ENCODE peak calls at places on chromosome 2, in eight cellular contexts. One of them, this sample, is unnamed.

GRCh38 chr2:16180631-16181030 is 240.3 kb downstream of the MYCN start:
- DNase-seq in effector memory CD4-positive, alpha-beta T cell: no peak
- DNase-seq in activated CD4-positive, alpha-beta T cell treated with anti-CD3 and anti-CD28 coated beads for 24 hours: no peak
- DNase-seq in Daoy: no peak
- DNase-seq in astrocyte of the spinal cord: no peak
- DNase-seq in HEK293T: no peak
- DNase-seq in activated gamma-delta T cell treated with Interleukin-2 at 50 U/mL for 16 hours: no peak
- DNase-seq in bronchial epithelial cell: no peak
- DNase-seq in this sample: no peak

GRCh38 chr2:72694715-72695496 is 130.9 kb downstream of the EXOC6B start:
- DNase-seq in effector memory CD4-positive, alpha-beta T cell: no peak
- DNase-seq in activated CD4-positive, alpha-beta T cell treated with anti-CD3 and anti-CD28 coated beads for 24 hours: no peak
- DNase-seq in Daoy: peak
- DNase-seq in astrocyte of the spinal cord: peak
- DNase-seq in HEK293T: peak
- DNase-seq in activated gamma-delta T cell treated with Interleukin-2 at 50 U/mL for 16 hours: no peak
- DNase-seq in bronchial epithelial cell: no peak
- DNase-seq in this sample: no peak

GRCh38 chr2:69298261-69298660 is 88.8 kb downstream of the GFPT1 start:
- DNase-seq in effector memory CD4-positive, alpha-beta T cell: no peak
- DNase-seq in activated CD4-positive, alpha-beta T cell treated with anti-CD3 and anti-CD28 coated beads for 24 hours: no peak
- DNase-seq in Daoy: peak
- DNase-seq in astrocyte of the spinal cord: peak
- DNase-seq in HEK293T: no peak
- DNase-seq in activated gamma-delta T cell treated with Interleukin-2 at 50 U/mL for 16 hours: no peak
- DNase-seq in bronchial epithelial cell: peak
- DNase-seq in this sample: no peak

GRCh38 chr2:9775999-9776685 is 67.1 kb upstream of the TAF1B start:
- DNase-seq in effector memory CD4-positive, alpha-beta T cell: no peak
- DNase-seq in activated CD4-positive, alpha-beta T cell treated with anti-CD3 and anti-CD28 coated beads for 24 hours: no peak
- DNase-seq in Daoy: no peak
- DNase-seq in astrocyte of the spinal cord: no peak
- DNase-seq in HEK293T: no peak
- DNase-seq in activated gamma-delta T cell treated with Interleukin-2 at 50 U/mL for 16 hours: no peak
- DNase-seq in bronchial epithelial cell: no peak
- DNase-seq in this sample: no peak

GRCh38 chr2:26461601-26462023 is 16.3 kb downstream of the OTOF start:
- DNase-seq in effector memory CD4-positive, alpha-beta T cell: no peak
- DNase-seq in activated CD4-positive, alpha-beta T cell treated with anti-CD3 and anti-CD28 coated beads for 24 hours: no peak
- DNase-seq in Daoy: no peak
- DNase-seq in astrocyte of the spinal cord: no peak
- DNase-seq in HEK293T: no peak
- DNase-seq in activated gamma-delta T cell treated with Interleukin-2 at 50 U/mL for 16 hours: no peak
- DNase-seq in bronchial epithelial cell: no peak
- DNase-seq in this sample: no peak

GRCh38 chr2:209973328-209973727 is 29.1 kb upstream of the RPE start:
- DNase-seq in effector memory CD4-positive, alpha-beta T cell: no peak
- DNase-seq in activated CD4-positive, alpha-beta T cell treated with anti-CD3 and anti-CD28 coated beads for 24 hours: no peak
- DNase-seq in Daoy: no peak
- DNase-seq in astrocyte of the spinal cord: no peak
- DNase-seq in HEK293T: no peak
- DNase-seq in activated gamma-delta T cell treated with Interleukin-2 at 50 U/mL for 16 hours: no peak
- DNase-seq in bronchial epithelial cell: peak
- DNase-seq in this sample: no peak

GRCh38 chr2:160205511-160205910 is 5.4 kb upstream of the ITGB6 start:
- DNase-seq in effector memory CD4-positive, alpha-beta T cell: no peak
- DNase-seq in activated CD4-positive, alpha-beta T cell treated with anti-CD3 and anti-CD28 coated beads for 24 hours: no peak
- DNase-seq in Daoy: peak
- DNase-seq in astrocyte of the spinal cord: peak
- DNase-seq in HEK293T: no peak
- DNase-seq in activated gamma-delta T cell treated with Interleukin-2 at 50 U/mL for 16 hours: no peak
- DNase-seq in bronchial epithelial cell: peak
- DNase-seq in this sample: no peak

GRCh38 chr2:128637481-128638155 is 318.9 kb upstream of the HS6ST1 start:
- DNase-seq in effector memory CD4-positive, alpha-beta T cell: no peak
- DNase-seq in activated CD4-positive, alpha-beta T cell treated with anti-CD3 and anti-CD28 coated beads for 24 hours: no peak
- DNase-seq in Daoy: no peak
- DNase-seq in astrocyte of the spinal cord: no peak
- DNase-seq in HEK293T: no peak
- DNase-seq in activated gamma-delta T cell treated with Interleukin-2 at 50 U/mL for 16 hours: no peak
- DNase-seq in bronchial epithelial cell: no peak
- DNase-seq in this sample: no peak

GRCh38 chr2:11344956-11345671 is 678 bp upstream of the ROCK2 start:
- DNase-seq in effector memory CD4-positive, alpha-beta T cell: no peak
- DNase-seq in activated CD4-positive, alpha-beta T cell treated with anti-CD3 and anti-CD28 coated beads for 24 hours: no peak
- DNase-seq in Daoy: peak
- DNase-seq in astrocyte of the spinal cord: peak
- DNase-seq in HEK293T: no peak
- DNase-seq in activated gamma-delta T cell treated with Interleukin-2 at 50 U/mL for 16 hours: no peak
- DNase-seq in bronchial epithelial cell: peak
- DNase-seq in this sample: no peak

This sample was measured in natural killer cell treated with Interleukin-12 subunit alpha and Interleukin-12 subunit beta and Interleukin-15 and Interleukin-18, amount 100 ng/mL, for 72 hours.